ENCODE peak calls at places on chromosomes 7 and 10, in four cellular contexts. Z is lower leg skin, I is sigmoid colon, K is OCI-LY7. V is an unnamed sample.
A peak's percentile ranks its signal among the peaks of the same experiment; 100 is the strongest.

GRCh38 chr7:132548489-132549078 is 27.7 kb downstream of the PLXNA4 start:
- DNase-seq in Z (no peak), K (no peak), I (no peak), V (no peak)

GRCh38 chr10:131899695-131900349 is 986 bp upstream of the PPP2R2D start:
- DNase-seq in K (peak; percentile 36), I (peak; percentile 35), Z (no peak), V (no peak)

GRCh38 chr7:85285502-85285901 is 98.6 kb upstream of the SEMA3D start:
- DNase-seq in I (no peak), K (no peak), Z (no peak), V (no peak)

GRCh38 chr7:48035967-48036478 is 680 bp downstream of the C7orf57 start:
- DNase-seq in K (no peak), Z (no peak), I (peak; percentile 70), V (no peak)

GRCh38 chr7:47709051-47709450 is 127.1 kb upstream of the TNS3 start:
- DNase-seq in K (no peak), Z (no peak), I (no peak), V (no peak)

GRCh38 chr10:75582102-75582501 is 150.7 kb downstream of the LRMDA start:
- DNase-seq in I (no peak), K (no peak), Z (no peak), V (no peak)

GRCh38 chr10:12534824-12535223 is 185.5 kb downstream of the CAMK1D start:
- DNase-seq in Z (peak; percentile 56), I (no peak), K (no peak), V (no peak)

GRCh38 chr10:49694466-49694865 is 15.0 kb downstream of the C10orf53 start:
- DNase-seq in K (no peak), Z (no peak), I (no peak), V (no peak)

GRCh38 chr10:118571123-118571522 is 24.3 kb downstream of the PRLHR start:
- DNase-seq in I (peak; percentile 87), Z (no peak), K (no peak), V (no peak)

GRCh38 chr7:118870187-118870586 is 645.7 kb downstream of the ANKRD7 start:
- DNase-seq in K (no peak), Z (no peak), I (no peak), V (no peak)

GRCh38 chr10:88769384-88769783 is 9.6 kb downstream of the LIPN start:
- DNase-seq in I (no peak), K (no peak), Z (no peak), V (no peak)

GRCh38 chr10:101319241-101319915 is 34.6 kb upstream of the BTRC start:
- DNase-seq in I (no peak), Z (no peak), K (no peak), V (no peak)

GRCh38 chr7:37097276-37097675 is 351.4 kb downstream of the ELMO1 start:
- DNase-seq in I (no peak), K (no peak), Z (no peak), V (no peak)
- TF ChIP-seq CTCF in I (no peak), K (peak; percentile 66), Z (no peak), V (no peak)

GRCh38 chr7:20010877-20011276 is 206.3 kb downstream of the MACC1 start:
- DNase-seq in I (no peak), Z (no peak), K (no peak), V (no peak)
- H3K4me3 ChIP-seq in I (no peak overlapping the region), Z (no peak overlapping the region), K (no peak overlapping the region), V (no peak overlapping the region)

GRCh38 chr10:117174439-117175214 is 22.7 kb upstream of the KCNK18 start:
- DNase-seq in K (peak; percentile 83), Z (peak; percentile 95), I (peak; percentile 81), V (peak; percentile 56)
- TF ChIP-seq CTCF in K (peak; percentile 89), Z (no peak), I (peak; percentile 62), V (peak; percentile 85)

GRCh38 chr7:42213093-42213492 is 23.9 kb downstream of the GLI3 start:
- DNase-seq in K (no peak), Z (no peak), I (no peak), V (no peak)

GRCh38 chr7:42217053-42217452 is 20.0 kb downstream of the GLI3 start:
- DNase-seq in K (no peak), I (no peak), Z (no peak), V (no peak)

GRCh38 chr7:42217548-42217947 is 19.5 kb downstream of the GLI3 start:
- DNase-seq in I (no peak), Z (no peak), K (no peak), V (no peak)

GRCh38 chr7:42212541-42213090 is 24.4 kb downstream of the GLI3 start:
- DNase-seq in I (no peak), K (no peak), Z (no peak), V (no peak)

GRCh38 chr7:42214063-42214679 is 22.8 kb downstream of the GLI3 start:
- DNase-seq in K (no peak), Z (no peak), I (no peak), V (no peak)
- H3K4me3 ChIP-seq in K (no peak overlapping the region), Z (no peak overlapping the region), I (no peak overlapping the region), V (no peak overlapping the region)

DNA sequence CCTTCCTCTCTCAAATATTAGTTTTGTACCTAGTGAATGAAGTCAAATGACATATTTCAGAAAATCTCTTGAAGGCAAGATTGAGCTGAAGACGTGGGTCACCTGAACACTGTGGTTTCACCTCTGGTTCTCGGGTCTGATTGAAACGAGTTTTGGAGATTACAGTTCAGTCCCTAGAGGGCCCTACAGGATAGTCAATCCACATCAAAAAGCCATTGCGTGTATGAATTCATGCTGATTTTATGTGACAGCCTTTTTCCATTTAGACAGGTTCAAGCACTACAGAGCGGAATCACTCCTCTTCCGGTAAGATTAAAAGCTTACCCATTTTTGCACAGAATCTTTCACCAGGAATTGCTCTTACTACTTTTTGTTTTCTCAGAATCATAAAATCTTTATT is 62.2 kb downstream of the VIM start:
- DNase-seq in K (peak; percentile 1), Z (no peak), I (no peak), V (no peak)
- TF ChIP-seq CTCF in K (peak; percentile 26), Z (no peak), I (no peak), V (peak; percentile 13)

DNA sequence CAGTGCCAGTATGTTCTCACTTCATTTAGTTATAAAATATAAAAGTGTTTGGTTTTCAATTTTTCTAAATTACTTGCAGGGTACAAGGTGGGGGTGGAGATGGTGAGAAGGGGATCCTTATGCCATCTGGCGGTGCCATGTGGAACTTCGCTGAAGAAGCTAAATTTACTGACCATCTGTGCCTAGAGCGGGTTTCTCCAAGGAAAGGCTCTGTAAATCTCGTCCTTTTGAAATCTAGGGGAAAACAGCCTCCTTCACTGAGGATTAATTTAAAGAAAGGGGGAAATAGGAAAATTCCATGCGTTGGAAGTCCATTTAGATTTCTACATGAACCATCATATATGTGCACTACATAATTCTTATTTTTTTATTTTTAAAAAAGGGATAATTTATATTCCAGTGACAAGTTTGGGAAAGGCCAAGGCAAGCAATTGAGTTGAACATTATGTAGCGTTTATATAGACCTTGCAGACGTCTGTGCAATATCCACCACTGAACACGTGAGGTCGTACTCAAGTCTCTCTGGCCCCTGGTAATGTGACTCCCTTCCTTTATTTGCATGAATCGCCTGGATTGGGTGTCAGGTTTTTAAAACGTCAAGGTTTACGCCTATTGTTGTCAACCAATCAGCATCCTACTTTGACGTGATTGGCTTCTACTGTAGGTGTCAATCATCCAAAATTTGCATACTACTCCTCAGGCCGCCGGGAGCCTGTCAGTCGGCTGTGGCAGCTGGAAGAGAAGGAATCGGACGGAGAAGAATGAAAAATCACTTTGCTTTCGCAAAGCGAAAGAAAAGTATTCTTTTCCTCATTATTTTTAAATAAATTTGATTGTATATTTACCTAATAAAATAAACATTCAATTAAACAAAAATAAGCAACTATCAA is 297.1 kb upstream of the NFE2L3 start:
- DNase-seq in I (peak; percentile 86), K (peak; percentile 51), Z (peak; percentile 93), V (peak; percentile 18)
- H3K4me3 ChIP-seq in I (no peak overlapping the region), K (no peak overlapping the region), Z (no peak overlapping the region), V (no peak overlapping the region)

DNA sequence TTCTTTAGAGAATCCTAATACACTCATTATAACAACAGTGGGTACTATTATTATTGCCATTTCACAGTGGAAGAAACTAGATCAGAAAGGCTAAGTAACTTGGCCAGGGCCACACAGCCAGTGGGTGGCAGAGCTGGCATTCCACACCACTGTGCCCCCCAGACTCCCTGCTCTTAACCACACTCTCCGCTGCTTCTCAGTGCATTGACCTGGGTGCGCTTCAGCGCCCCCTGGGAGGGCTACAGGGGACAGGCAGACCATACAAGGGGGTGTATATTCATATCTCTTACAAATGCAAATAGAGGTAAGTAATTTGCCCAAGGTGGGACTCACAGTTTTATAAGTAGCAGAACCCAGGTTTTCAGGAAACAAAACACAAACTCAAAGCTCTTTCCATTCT is 77.0 kb upstream of the NMT2 start:
- DNase-seq in K (peak; percentile 9), I (no peak), Z (no peak), V (no peak)
- TF ChIP-seq CTCF in K (peak; percentile 69), I (no peak), Z (no peak), V (peak; percentile 52)

DNA sequence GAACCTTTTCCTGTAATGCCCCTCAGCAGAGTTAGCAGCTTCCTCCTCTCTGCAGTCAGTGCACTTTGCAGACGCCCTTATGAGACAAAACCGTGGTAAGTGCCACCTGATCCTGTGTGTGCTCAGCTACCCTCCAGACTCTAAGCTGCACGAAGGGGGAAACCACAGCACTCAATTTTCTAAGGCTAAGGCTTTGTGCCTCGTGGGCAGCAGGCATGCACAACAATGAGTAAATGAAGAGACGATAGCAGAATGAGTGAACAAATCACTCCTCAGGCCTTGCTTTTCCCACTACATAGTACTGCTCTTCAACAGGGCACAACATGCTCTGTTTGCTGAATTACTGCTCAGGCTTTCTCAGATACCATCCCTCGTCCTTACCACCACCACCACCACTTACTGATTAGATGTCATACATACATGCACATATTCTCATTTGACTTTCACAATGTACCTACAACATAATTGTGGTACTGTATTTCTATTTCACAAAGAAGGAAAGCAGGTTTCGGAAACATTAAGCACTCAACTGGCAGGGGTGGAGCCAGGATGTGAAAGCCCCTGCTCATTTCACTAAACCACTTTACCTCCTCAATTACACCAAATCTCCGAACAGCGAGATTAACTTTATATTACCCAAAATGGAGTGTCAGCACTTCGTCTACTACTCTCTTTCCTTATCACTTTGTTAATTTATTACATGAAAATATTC is 85.4 kb downstream of the ICA1 start:
- DNase-seq in K (peak; percentile 84), Z (no peak), I (no peak), V (peak; percentile 85)
- H3K4me3 ChIP-seq in K (peak overlapping the region; percentile 54), Z (no peak overlapping the region), I (no peak overlapping the region), V (peak overlapping the region; percentile 18)